ENCODE peak calls at places on chromosomes 1 and 21, in seven cellular contexts. One of them, this sample, is unnamed.

GRCh38 chr1:203776636-203777035 is 11.7 kb downstream of the LAX1 start:
- DNase-seq in NCI-H2107: no peak
- DNase-seq in EL: no peak
- DNase-seq in progenitor cell of endocrine pancreas: no peak
- DNase-seq in ureter: no peak
- DNase-seq in small intestine: peak
- DNase-seq in psoas muscle: no peak
- DNase-seq in this sample: no peak

GRCh38 chr1:228142616-228143203 is 2.6 kb downstream of the GUK1 start:
- DNase-seq in NCI-H2107: no peak
- DNase-seq in EL: no peak
- DNase-seq in small intestine: no peak
- DNase-seq in psoas muscle: peak
- DNase-seq in ureter: peak
- DNase-seq in progenitor cell of endocrine pancreas: no peak
- DNase-seq in this sample: no peak

GRCh38 chr1:151482017-151482416 is 22.7 kb upstream of the POGZ start:
- DNase-seq in small intestine: no peak
- DNase-seq in EL: no peak
- DNase-seq in NCI-H2107: no peak
- DNase-seq in psoas muscle: no peak
- DNase-seq in ureter: no peak
- DNase-seq in progenitor cell of endocrine pancreas: no peak
- DNase-seq in this sample: no peak

GRCh38 chr1:55700359-55701130 is 485.4 kb upstream of the USP24 start:
- DNase-seq in small intestine: no peak
- DNase-seq in progenitor cell of endocrine pancreas: no peak
- DNase-seq in NCI-H2107: no peak
- DNase-seq in EL: peak
- DNase-seq in ureter: no peak
- DNase-seq in psoas muscle: no peak
- DNase-seq in this sample: no peak

GRCh38 chr1:153723687-153724086 is 4.2 kb upstream of the INTS3 start:
- DNase-seq in ureter: no peak
- DNase-seq in small intestine: no peak
- DNase-seq in NCI-H2107: no peak
- DNase-seq in progenitor cell of endocrine pancreas: no peak
- DNase-seq in psoas muscle: no peak
- DNase-seq in EL: no peak
- DNase-seq in this sample: no peak

GRCh38 chr1:85991261-85991660 is 165.3 kb downstream of the COL24A1 start:
- DNase-seq in small intestine: no peak
- DNase-seq in psoas muscle: no peak
- DNase-seq in ureter: no peak
- DNase-seq in NCI-H2107: no peak
- DNase-seq in progenitor cell of endocrine pancreas: no peak
- DNase-seq in EL: no peak
- DNase-seq in this sample: no peak

GRCh38 chr1:227372662-227373061 is 54.4 kb upstream of the CDC42BPA start:
- DNase-seq in small intestine: no peak
- DNase-seq in progenitor cell of endocrine pancreas: no peak
- DNase-seq in NCI-H2107: no peak
- DNase-seq in ureter: no peak
- DNase-seq in EL: peak
- DNase-seq in psoas muscle: no peak
- DNase-seq in this sample: no peak

GRCh38 chr1:25616932-25617625 is 488 bp downstream of the MAN1C1 start:
- DNase-seq in small intestine: no peak
- DNase-seq in psoas muscle: peak
- DNase-seq in progenitor cell of endocrine pancreas: no peak
- DNase-seq in NCI-H2107: no peak
- DNase-seq in ureter: no peak
- DNase-seq in EL: no peak
- DNase-seq in this sample: peak

GRCh38 chr21:16420086-16420724 is 690.4 kb downstream of the USP25 start:
- DNase-seq in psoas muscle: peak
- DNase-seq in NCI-H2107: peak
- DNase-seq in progenitor cell of endocrine pancreas: no peak
- DNase-seq in EL: peak
- DNase-seq in small intestine: no peak
- DNase-seq in ureter: peak
- DNase-seq in this sample: peak

GRCh38 chr1:228865613-228866320 is 130.5 kb downstream of the RHOU start:
- DNase-seq in progenitor cell of endocrine pancreas: no peak
- DNase-seq in small intestine: no peak
- DNase-seq in EL: no peak
- DNase-seq in psoas muscle: no peak
- DNase-seq in NCI-H2107: no peak
- DNase-seq in ureter: no peak
- DNase-seq in this sample: peak

GRCh38 chr1:234484218-234484617 is 5.2 kb upstream of the TARBP1 start:
- DNase-seq in NCI-H2107: no peak
- DNase-seq in ureter: no peak
- DNase-seq in psoas muscle: no peak
- DNase-seq in small intestine: no peak
- DNase-seq in EL: no peak
- DNase-seq in progenitor cell of endocrine pancreas: no peak
- DNase-seq in this sample: no peak

GRCh38 chr1:183180213-183180612 is 5.9 kb upstream of the LAMC2 start:
- DNase-seq in NCI-H2107: peak
- DNase-seq in psoas muscle: no peak
- DNase-seq in progenitor cell of endocrine pancreas: no peak
- DNase-seq in ureter: peak
- DNase-seq in small intestine: no peak
- DNase-seq in EL: peak
- DNase-seq in this sample: peak

GRCh38 chr1:41381691-41382530 is 20.7 kb downstream of the FOXO6 start:
- DNase-seq in progenitor cell of endocrine pancreas: no peak
- DNase-seq in ureter: no peak
- DNase-seq in small intestine: peak
- DNase-seq in EL: peak
- DNase-seq in psoas muscle: peak
- DNase-seq in NCI-H2107: no peak
- DNase-seq in this sample: peak

GRCh38 chr1:110383311-110383990 is 7.4 kb downstream of the SLC16A4 start:
- DNase-seq in small intestine: no peak
- DNase-seq in EL: peak
- DNase-seq in ureter: no peak
- DNase-seq in progenitor cell of endocrine pancreas: no peak
- DNase-seq in psoas muscle: no peak
- DNase-seq in NCI-H2107: no peak
- DNase-seq in this sample: no peak

GRCh38 chr1:159872896-159873295 is 10.4 kb upstream of the VSIG8 start:
- DNase-seq in progenitor cell of endocrine pancreas: no peak
- DNase-seq in NCI-H2107: no peak
- DNase-seq in small intestine: no peak
- DNase-seq in ureter: no peak
- DNase-seq in EL: no peak
- DNase-seq in psoas muscle: no peak
- DNase-seq in this sample: no peak

GRCh38 chr1:198196630-198197029 is 39.8 kb downstream of the NEK7 start:
- DNase-seq in ureter: no peak
- DNase-seq in progenitor cell of endocrine pancreas: no peak
- DNase-seq in small intestine: no peak
- DNase-seq in psoas muscle: no peak
- DNase-seq in EL: no peak
- DNase-seq in NCI-H2107: no peak
- DNase-seq in this sample: no peak

GRCh38 chr21:37658994-37659458 is 257.2 kb downstream of the KCNJ6 start:
- DNase-seq in ureter: no peak
- DNase-seq in psoas muscle: no peak
- DNase-seq in small intestine: no peak
- DNase-seq in NCI-H2107: no peak
- DNase-seq in EL: peak
- DNase-seq in progenitor cell of endocrine pancreas: no peak
- DNase-seq in this sample: peak

GRCh38 chr1:17059391-17060128 is 5.7 kb upstream of the SDHB start:
- DNase-seq in small intestine: peak
- DNase-seq in ureter: peak
- DNase-seq in EL: peak
- DNase-seq in NCI-H2107: peak
- DNase-seq in psoas muscle: peak
- DNase-seq in progenitor cell of endocrine pancreas: peak
- DNase-seq in this sample: peak

GRCh38 chr1:246698466-246699094 is 25.6 kb upstream of the SCCPDH start:
- DNase-seq in small intestine: no peak
- DNase-seq in psoas muscle: no peak
- DNase-seq in ureter: no peak
- DNase-seq in EL: no peak
- DNase-seq in progenitor cell of endocrine pancreas: no peak
- DNase-seq in NCI-H2107: no peak
- DNase-seq in this sample: no peak

GRCh38 chr1:23469372-23469982 is 14.5 kb downstream of the ASAP3 start:
- DNase-seq in NCI-H2107: no peak
- DNase-seq in EL: no peak
- DNase-seq in progenitor cell of endocrine pancreas: no peak
- DNase-seq in small intestine: no peak
- DNase-seq in ureter: no peak
- DNase-seq in psoas muscle: no peak
- DNase-seq in this sample: no peak

GRCh38 chr1:116514708-116515525 is 55.9 kb downstream of the CD58 start:
- DNase-seq in psoas muscle: no peak
- DNase-seq in NCI-H2107: no peak
- DNase-seq in EL: no peak
- DNase-seq in progenitor cell of endocrine pancreas: no peak
- DNase-seq in small intestine: peak
- DNase-seq in ureter: no peak
- DNase-seq in this sample: no peak

GRCh38 chr1:29569971-29570634 is 333.8 kb downstream of the PTPRU start:
- DNase-seq in ureter: no peak
- DNase-seq in NCI-H2107: no peak
- DNase-seq in progenitor cell of endocrine pancreas: no peak
- DNase-seq in psoas muscle: no peak
- DNase-seq in EL: peak
- DNase-seq in small intestine: no peak
- DNase-seq in this sample: peak

GRCh38 chr1:68191717-68192116 is 40.6 kb downstream of the WLS start:
- DNase-seq in ureter: no peak
- DNase-seq in NCI-H2107: no peak
- DNase-seq in progenitor cell of endocrine pancreas: no peak
- DNase-seq in EL: no peak
- DNase-seq in small intestine: no peak
- DNase-seq in psoas muscle: no peak
- DNase-seq in this sample: no peak

GRCh38 chr1:15833069-15833679 is 14.3 kb upstream of the SPEN start:
- DNase-seq in EL: peak
- DNase-seq in ureter: peak
- DNase-seq in psoas muscle: peak
- DNase-seq in progenitor cell of endocrine pancreas: no peak
- DNase-seq in small intestine: peak
- DNase-seq in NCI-H2107: peak
- DNase-seq in this sample: no peak

GRCh38 chr1:221449194-221449593 is 292.7 kb downstream of the DUSP10 start:
- DNase-seq in EL: no peak
- DNase-seq in small intestine: no peak
- DNase-seq in psoas muscle: no peak
- DNase-seq in NCI-H2107: no peak
- DNase-seq in progenitor cell of endocrine pancreas: no peak
- DNase-seq in ureter: no peak
- DNase-seq in this sample: no peak

GRCh38 chr1:85015826-85016225 is 18.9 kb upstream of the MCOLN2 start:
- DNase-seq in progenitor cell of endocrine pancreas: no peak
- DNase-seq in psoas muscle: no peak
- DNase-seq in ureter: no peak
- DNase-seq in small intestine: no peak
- DNase-seq in NCI-H2107: no peak
- DNase-seq in EL: no peak
- DNase-seq in this sample: no peak

GRCh38 chr1:90189889-90190288 is 195.0 kb downstream of the ZNF326 start:
- DNase-seq in progenitor cell of endocrine pancreas: no peak
- DNase-seq in ureter: no peak
- DNase-seq in EL: no peak
- DNase-seq in psoas muscle: no peak
- DNase-seq in small intestine: no peak
- DNase-seq in NCI-H2107: no peak
- DNase-seq in this sample: no peak

GRCh38 chr1:147647796-147648633 is 22.3 kb downstream of the ACP6 start:
- DNase-seq in NCI-H2107: no peak
- DNase-seq in EL: no peak
- DNase-seq in small intestine: peak
- DNase-seq in ureter: no peak
- DNase-seq in psoas muscle: no peak
- DNase-seq in progenitor cell of endocrine pancreas: no peak
- DNase-seq in this sample: no peak

GRCh38 chr1:3018051-3018471 is 3.2 kb upstream of the ACTRT2 start:
- DNase-seq in EL: no peak
- DNase-seq in small intestine: no peak
- DNase-seq in progenitor cell of endocrine pancreas: no peak
- DNase-seq in psoas muscle: no peak
- DNase-seq in NCI-H2107: no peak
- DNase-seq in ureter: no peak
- DNase-seq in this sample: no peak

GRCh38 chr21:42405064-42406059 is 1.7 kb downstream of the UBASH3A start:
- DNase-seq in NCI-H2107: no peak
- DNase-seq in psoas muscle: no peak
- DNase-seq in ureter: no peak
- DNase-seq in small intestine: no peak
- DNase-seq in EL: no peak
- DNase-seq in progenitor cell of endocrine pancreas: no peak
- DNase-seq in this sample: no peak

GRCh38 chr1:30413606-30414005 is 309.8 kb downstream of the MATN1 start:
- DNase-seq in NCI-H2107: no peak
- DNase-seq in psoas muscle: no peak
- DNase-seq in small intestine: no peak
- DNase-seq in ureter: peak
- DNase-seq in EL: no peak
- DNase-seq in progenitor cell of endocrine pancreas: no peak
- DNase-seq in this sample: no peak

GRCh38 chr1:199780091-199780490 is 247.4 kb upstream of the NR5A2 start:
- DNase-seq in psoas muscle: no peak
- DNase-seq in NCI-H2107: no peak
- DNase-seq in progenitor cell of endocrine pancreas: no peak
- DNase-seq in EL: no peak
- DNase-seq in small intestine: no peak
- DNase-seq in ureter: no peak
- DNase-seq in this sample: no peak

GRCh38 chr21:41958886-41959563 is 5.2 kb upstream of the C2CD2 start:
- DNase-seq in progenitor cell of endocrine pancreas: no peak
- DNase-seq in psoas muscle: peak
- DNase-seq in EL: no peak
- DNase-seq in NCI-H2107: no peak
- DNase-seq in ureter: peak
- DNase-seq in small intestine: no peak
- DNase-seq in this sample: no peak

GRCh38 chr1:40898434-40898900 is 36.3 kb upstream of the CITED4 start:
- DNase-seq in EL: peak
- DNase-seq in NCI-H2107: no peak
- DNase-seq in small intestine: no peak
- DNase-seq in ureter: no peak
- DNase-seq in progenitor cell of endocrine pancreas: no peak
- DNase-seq in psoas muscle: no peak
- DNase-seq in this sample: no peak

GRCh38 chr1:184954232-184954995 is 19.9 kb downstream of the NIBAN1 start:
- DNase-seq in NCI-H2107: no peak
- DNase-seq in small intestine: peak
- DNase-seq in psoas muscle: no peak
- DNase-seq in progenitor cell of endocrine pancreas: no peak
- DNase-seq in ureter: no peak
- DNase-seq in EL: peak
- DNase-seq in this sample: peak

GRCh38 chr1:82813351-82813750 is 1012.6 kb downstream of the ADGRL2 start:
- DNase-seq in progenitor cell of endocrine pancreas: no peak
- DNase-seq in psoas muscle: no peak
- DNase-seq in EL: no peak
- DNase-seq in ureter: no peak
- DNase-seq in NCI-H2107: no peak
- DNase-seq in small intestine: no peak
- DNase-seq in this sample: no peak

GRCh38 chr1:101592861-101593260 is 356.0 kb downstream of the S1PR1 start:
- DNase-seq in progenitor cell of endocrine pancreas: no peak
- DNase-seq in NCI-H2107: peak
- DNase-seq in ureter: no peak
- DNase-seq in EL: no peak
- DNase-seq in psoas muscle: no peak
- DNase-seq in small intestine: no peak
- DNase-seq in this sample: no peak

GRCh38 chr1:33296082-33296458 is 24.8 kb downstream of the A3GALT2 start:
- DNase-seq in ureter: no peak
- DNase-seq in NCI-H2107: no peak
- DNase-seq in psoas muscle: peak
- DNase-seq in small intestine: no peak
- DNase-seq in EL: no peak
- DNase-seq in progenitor cell of endocrine pancreas: no peak
- DNase-seq in this sample: no peak